ENCODE peak calls at places on chromosomes 2 and 18, in six cellular contexts. F, C, Y, L, R and J are unnamed samples.

GRCh38 chr2:120678926-120679325 is 56.7 kb upstream of the GLI2 start:
- DNase-seq in F (no peak), C (no peak), Y (no peak), L (no peak), R (no peak), J (no peak)

GRCh38 chr2:52391576-52391975 is 1359.6 kb upstream of the NRXN1 start:
- DNase-seq in F (no peak), C (no peak), Y (no peak), L (no peak), R (no peak), J (no peak)

GRCh38 chr2:200812122-200813022 is 662 bp downstream of the BZW1 start:
- DNase-seq in F (no peak), C (peak), Y (peak), L (no peak), R (peak), J (peak)

GRCh38 chr18:424071-424868 is 76.2 kb downstream of the COLEC12 start:
- DNase-seq in F (no peak), C (no peak), Y (no peak), L (peak), R (no peak), J (no peak)

GRCh38 chr2:156435392-156435724 is 821 bp upstream of the GPD2 start:
- DNase-seq in F (no peak), C (no peak), Y (no peak), L (no peak), R (peak), J (no peak)

GRCh38 chr2:174561283-174562275 is 36.0 kb downstream of the WIPF1 start:
- DNase-seq in F (peak), C (no peak), Y (no peak), L (peak), R (peak), J (peak)

GRCh38 chr2:222561817-222562424 is 94.0 kb downstream of the FARSB start:
- DNase-seq in F (peak), C (peak), Y (no peak), L (no peak), R (no peak), J (peak)

GRCh38 chr18:36942264-36942663 is 113.3 kb downstream of the KIAA1328 start:
- DNase-seq in F (no peak), C (no peak), Y (peak), L (peak), R (no peak), J (no peak)

GRCh38 chr2:181891966-181892794 is 650 bp downstream of the ITPRID2 start:
- DNase-seq in F (peak), C (peak), Y (peak), L (peak), R (peak), J (peak)

GRCh38 chr2:218033590-218034496 is 31.0 kb upstream of the TNS1 start:
- DNase-seq in F (no peak), C (peak), Y (no peak), L (no peak), R (no peak), J (no peak)

GRCh38 chr2:164903944-164904343 is 51.4 kb downstream of the SLC38A11 start:
- DNase-seq in F (peak), C (no peak), Y (no peak), L (no peak), R (no peak), J (peak)

GRCh38 chr2:20992201-20992711 is 51.6 kb downstream of the APOB start:
- DNase-seq in F (no peak), C (peak), Y (peak), L (peak), R (no peak), J (peak)

GRCh38 chr2:234763051-234763909 is 188.5 kb upstream of the SH3BP4 start:
- DNase-seq in F (no peak), C (no peak), Y (no peak), L (peak), R (no peak), J (no peak)

GRCh38 chr2:161625996-161626395 is 1.8 kb downstream of the SLC4A10 start:
- DNase-seq in F (no peak), C (no peak), Y (no peak), L (no peak), R (no peak), J (no peak)

GRCh38 chr2:127254386-127254981 is 34.4 kb upstream of the CYP27C1 start:
- DNase-seq in F (no peak), C (peak), Y (peak), L (peak), R (no peak), J (no peak)

GRCh38 chr2:158211516-158211915 is 109.8 kb downstream of the UPP2 start:
- DNase-seq in F (no peak), C (no peak), Y (no peak), L (no peak), R (no peak), J (no peak)

GRCh38 chr2:221571391-221572179 is 519 bp downstream of the EPHA4 start:
- DNase-seq in F (peak), C (peak), Y (no peak), L (peak), R (peak), J (peak)

GRCh38 chr18:75592527-75592926 is 165.0 kb upstream of the SMIM21 start:
- DNase-seq in F (no peak), C (no peak), Y (no peak), L (no peak), R (no peak), J (no peak)

GRCh38 chr2:112019510-112019909 is 35.6 kb upstream of the TMEM87B start:
- DNase-seq in F (no peak), C (no peak), Y (no peak), L (no peak), R (no peak), J (no peak)

GRCh38 chr2:186532891-186533290 is 46.8 kb downstream of the ZC3H15 start:
- DNase-seq in F (no peak), C (no peak), Y (no peak), L (no peak), R (no peak), J (no peak)

GRCh38 chr2:240559271-240559670 is 886 bp upstream of the DUSP28 start:
- DNase-seq in F (no peak), C (peak), Y (no peak), L (no peak), R (no peak), J (no peak)

GRCh38 chr2:56534321-56534720 is 350.5 kb downstream of the CCDC85A start:
- DNase-seq in F (no peak), C (peak), Y (no peak), L (peak), R (no peak), J (no peak)

GRCh38 chr18:52869942-52870907 is 530.2 kb downstream of the DCC start:
- DNase-seq in F (no peak), C (no peak), Y (no peak), L (no peak), R (no peak), J (no peak)

GRCh38 chr18:49813071-49813320 is 337 bp downstream of the ACAA2 start:
- DNase-seq in F (no peak), C (peak), Y (peak), L (peak), R (no peak), J (no peak)

GRCh38 chr2:201888476-201888875 is 82.1 kb downstream of the CDK15 start:
- DNase-seq in F (no peak), C (no peak), Y (no peak), L (no peak), R (no peak), J (no peak)